ENCODE peak calls at places on chromosome X, in six cellular contexts. One of them, this sample, is unnamed.

GRCh38 chrX:55867254-55867653 is 149.7 kb downstream of the RRAGB start:
- DNase-seq in astrocyte of the spinal cord: peak; percentile 2
- DNase-seq in cardiac muscle cell: peak; percentile 5
- DNase-seq in NCI-H146: no peak
- DNase-seq in spleen: no peak
- DNase-seq in stimulated activated CD4-positive, alpha-beta T cell treated with anti-CD3 and anti-CD28 coated beads, Interleukin-2, amount 100 ng/mL, for 24 hours: peak; percentile 0
- DNase-seq in this sample: no peak

GRCh38 chrX:50211510-50211909 is 6.9 kb downstream of the CCNB3 start:
- DNase-seq in NCI-H146: no peak
- DNase-seq in spleen: no peak
- DNase-seq in cardiac muscle cell: peak; percentile 29
- DNase-seq in astrocyte of the spinal cord: no peak
- DNase-seq in stimulated activated CD4-positive, alpha-beta T cell treated with anti-CD3 and anti-CD28 coated beads, Interleukin-2, amount 100 ng/mL, for 24 hours: no peak
- DNase-seq in this sample: no peak

GRCh38 chrX:46582964-46583363 is 9.4 kb downstream of the CHST7 start:
- DNase-seq in NCI-H146: no peak
- DNase-seq in spleen: no peak
- DNase-seq in stimulated activated CD4-positive, alpha-beta T cell treated with anti-CD3 and anti-CD28 coated beads, Interleukin-2, amount 100 ng/mL, for 24 hours: no peak
- DNase-seq in cardiac muscle cell: peak; percentile 81
- DNase-seq in astrocyte of the spinal cord: peak; percentile 89
- DNase-seq in this sample: no peak

GRCh38 chrX:97026406-97026805 is 142.7 kb downstream of the RPA4 start:
- DNase-seq in spleen: no peak
- DNase-seq in astrocyte of the spinal cord: no peak
- DNase-seq in stimulated activated CD4-positive, alpha-beta T cell treated with anti-CD3 and anti-CD28 coated beads, Interleukin-2, amount 100 ng/mL, for 24 hours: no peak
- DNase-seq in NCI-H146: peak; percentile 64
- DNase-seq in cardiac muscle cell: peak; percentile 51
- DNase-seq in this sample: no peak

GRCh38 chrX:5876984-5877655 is 351.5 kb downstream of the NLGN4X start:
- DNase-seq in NCI-H146: peak; percentile 23
- DNase-seq in astrocyte of the spinal cord: peak; percentile 1
- DNase-seq in spleen: no peak
- DNase-seq in stimulated activated CD4-positive, alpha-beta T cell treated with anti-CD3 and anti-CD28 coated beads, Interleukin-2, amount 100 ng/mL, for 24 hours: peak; percentile 0
- DNase-seq in cardiac muscle cell: no peak
- DNase-seq in this sample: no peak

GRCh38 chrX:49037883-49038475 is 5.2 kb downstream of the TFE3 start:
- DNase-seq in stimulated activated CD4-positive, alpha-beta T cell treated with anti-CD3 and anti-CD28 coated beads, Interleukin-2, amount 100 ng/mL, for 24 hours: no peak
- DNase-seq in astrocyte of the spinal cord: peak; percentile 18
- DNase-seq in NCI-H146: no peak
- DNase-seq in spleen: no peak
- DNase-seq in cardiac muscle cell: peak; percentile 50
- DNase-seq in this sample: no peak

GRCh38 chrX:2502120-2502667 is 1.4 kb upstream of the DHRSX start:
- DNase-seq in astrocyte of the spinal cord: no peak
- DNase-seq in stimulated activated CD4-positive, alpha-beta T cell treated with anti-CD3 and anti-CD28 coated beads, Interleukin-2, amount 100 ng/mL, for 24 hours: no peak
- DNase-seq in cardiac muscle cell: no peak
- DNase-seq in spleen: peak; percentile 73
- DNase-seq in NCI-H146: no peak
- DNase-seq in this sample: no peak

GRCh38 chrX:136204571-136204970 is 46.6 kb downstream of the MAP7D3 start:
- DNase-seq in NCI-H146: no peak
- DNase-seq in cardiac muscle cell: peak; percentile 64
- DNase-seq in spleen: no peak
- DNase-seq in astrocyte of the spinal cord: peak; percentile 77
- DNase-seq in stimulated activated CD4-positive, alpha-beta T cell treated with anti-CD3 and anti-CD28 coated beads, Interleukin-2, amount 100 ng/mL, for 24 hours: no peak
- DNase-seq in this sample: no peak

GRCh38 chrX:46257451-46257879 is 287.8 kb downstream of the ZNF674 start:
- DNase-seq in astrocyte of the spinal cord: no peak
- DNase-seq in stimulated activated CD4-positive, alpha-beta T cell treated with anti-CD3 and anti-CD28 coated beads, Interleukin-2, amount 100 ng/mL, for 24 hours: no peak
- DNase-seq in NCI-H146: no peak
- DNase-seq in spleen: no peak
- DNase-seq in cardiac muscle cell: no peak
- DNase-seq in this sample: no peak

GRCh38 chrX:101287402-101287801 is 3.7 kb downstream of the TAF7L start:
- DNase-seq in astrocyte of the spinal cord: peak; percentile 60
- DNase-seq in NCI-H146: peak; percentile 15
- DNase-seq in spleen: no peak
- DNase-seq in cardiac muscle cell: peak; percentile 56
- DNase-seq in stimulated activated CD4-positive, alpha-beta T cell treated with anti-CD3 and anti-CD28 coated beads, Interleukin-2, amount 100 ng/mL, for 24 hours: no peak
- DNase-seq in this sample: peak; percentile 4